ENCODE peak calls at places on chromosomes 3 and 15, in four cellular contexts. One of them, this sample, is unnamed.

GRCh38 chr15:23853291-23853690 is 166.2 kb upstream of the NDN start:
- DNase-seq in GM23338: no peak
- DNase-seq in pancreas: no peak
- DNase-seq in right lobe of liver: no peak
- DNase-seq in this sample: no peak

GRCh38 chr3:20511863-20512262 is 325.9 kb upstream of the SGO1 start:
- DNase-seq in GM23338: peak; percentile 83
- DNase-seq in pancreas: peak; percentile 10
- DNase-seq in right lobe of liver: no peak
- DNase-seq in this sample: no peak

GRCh38 chr15:78840661-78841060 is 29.4 kb upstream of the ADAMTS7 start:
- DNase-seq in pancreas: no peak
- DNase-seq in GM23338: no peak
- DNase-seq in right lobe of liver: no peak
- DNase-seq in this sample: no peak

GRCh38 chr3:49028673-49029562 is at the start of gene IMPDH2:
- DNase-seq in pancreas: peak; percentile 95
- DNase-seq in GM23338: peak; percentile 96
- DNase-seq in right lobe of liver: peak; percentile 94
- DNase-seq in this sample: peak; percentile 93

GRCh38 chr3:177351757-177352158 is 154.5 kb upstream of the TBL1XR1 start:
- DNase-seq in pancreas: no peak
- DNase-seq in GM23338: no peak
- DNase-seq in right lobe of liver: no peak
- DNase-seq in this sample: no peak

GRCh38 chr3:47452460-47453215 is 23.1 kb downstream of the SCAP start:
- DNase-seq in right lobe of liver: peak; percentile 34
- DNase-seq in GM23338: no peak
- DNase-seq in pancreas: peak; percentile 3
- DNase-seq in this sample: no peak

GRCh38 chr3:171614318-171614967 is 154.2 kb upstream of the TNIK start:
- DNase-seq in right lobe of liver: no peak
- DNase-seq in pancreas: peak; percentile 12
- DNase-seq in GM23338: peak; percentile 72
- DNase-seq in this sample: no peak

GRCh38 chr3:141371882-141372281 is 3.6 kb downstream of the ZBTB38 start:
- DNase-seq in pancreas: no peak
- DNase-seq in GM23338: no peak
- DNase-seq in right lobe of liver: no peak
- DNase-seq in this sample: no peak

GRCh38 chr15:49101536-49101935 is 53.9 kb downstream of the COPS2 start:
- DNase-seq in pancreas: no peak
- DNase-seq in right lobe of liver: no peak
- DNase-seq in GM23338: no peak
- DNase-seq in this sample: no peak

GRCh38 chr15:71201471-71201870 is 86.2 kb downstream of the THSD4 start:
- DNase-seq in GM23338: no peak
- DNase-seq in pancreas: no peak
- DNase-seq in right lobe of liver: no peak
- DNase-seq in this sample: peak; percentile 87

GRCh38 chr15:64865998-64866520 is 24.3 kb downstream of the PLEKHO2 start:
- DNase-seq in GM23338: peak; percentile 82
- DNase-seq in right lobe of liver: peak; percentile 75
- DNase-seq in pancreas: no peak
- DNase-seq in this sample: no peak

DNA sequence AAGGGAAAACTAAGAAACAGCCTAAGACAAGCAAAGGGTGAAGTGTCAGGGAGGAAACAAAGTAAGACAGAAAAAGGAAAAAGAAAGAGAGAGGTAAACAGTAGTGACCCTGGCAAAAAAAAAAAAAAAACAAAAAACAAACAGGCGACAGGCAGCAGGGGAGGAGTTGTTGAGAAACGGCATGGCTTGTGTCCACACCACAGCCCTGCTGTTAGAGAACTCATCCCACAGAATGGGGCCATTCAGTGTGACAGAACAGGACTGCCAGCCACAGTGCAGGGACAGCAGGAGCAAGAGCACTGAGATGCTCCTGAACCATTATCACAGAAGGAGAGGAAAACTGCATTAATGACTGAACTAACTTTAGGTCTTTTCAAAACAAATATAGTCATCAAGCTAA is 29.7 kb downstream of the MECOM start:
- DNase-seq in right lobe of liver: no peak
- DNase-seq in GM23338: no peak
- DNase-seq in pancreas: no peak
- DNase-seq in this sample: no peak
- H3K27ac ChIP-seq in right lobe of liver: no peak overlapping the region
- H3K27ac ChIP-seq in GM23338: no peak overlapping the region
- H3K27ac ChIP-seq in pancreas: no peak overlapping the region
- H3K27ac ChIP-seq in this sample: peak overlapping the region; percentile 53

GRCh38 chr3:32106132-32106928 is at the start of gene GPD1L:
- DNase-seq in pancreas: peak; percentile 98
- DNase-seq in GM23338: peak; percentile 96
- DNase-seq in right lobe of liver: peak; percentile 97
- DNase-seq in this sample: peak; percentile 94
- H3K27ac ChIP-seq in pancreas: peak within 1 kb of the TSS; percentile 67
- H3K27ac ChIP-seq in GM23338: no peak within 1 kb of the TSS
- H3K27ac ChIP-seq in right lobe of liver: no peak within 1 kb of the TSS
- H3K27ac ChIP-seq in this sample: peak within 1 kb of the TSS; percentile 92

GRCh38 chr3:126026761-126027160 is 57.2 kb downstream of the SLC41A3 start:
- DNase-seq in pancreas: no peak
- DNase-seq in GM23338: no peak
- DNase-seq in right lobe of liver: no peak
- DNase-seq in this sample: no peak
- H3K27ac ChIP-seq in pancreas: no peak overlapping the region
- H3K27ac ChIP-seq in GM23338: no peak overlapping the region
- H3K27ac ChIP-seq in right lobe of liver: no peak overlapping the region
- H3K27ac ChIP-seq in this sample: no peak overlapping the region

DNA sequence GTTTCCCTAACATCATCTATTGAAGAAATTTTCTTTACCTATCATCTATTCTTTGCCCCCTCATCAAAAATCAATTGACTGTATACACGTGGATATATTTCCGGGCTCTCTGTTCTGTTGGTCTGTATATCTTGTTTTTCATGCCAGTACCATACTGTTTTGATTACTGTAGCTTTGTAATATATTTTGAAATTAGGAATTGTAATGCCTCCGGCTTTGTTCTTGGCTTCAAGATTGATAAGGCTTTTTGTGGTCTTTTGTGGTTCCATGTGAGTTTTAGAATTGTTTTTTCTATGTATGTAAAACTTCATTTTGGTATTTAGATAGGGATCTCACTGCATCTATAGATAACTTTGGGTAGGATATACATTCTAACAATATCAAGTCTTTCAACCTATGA is 454.4 kb downstream of the LPP start:
- DNase-seq in GM23338: no peak
- DNase-seq in right lobe of liver: no peak
- DNase-seq in pancreas: no peak
- DNase-seq in this sample: no peak
- H3K27ac ChIP-seq in GM23338: no peak overlapping the region
- H3K27ac ChIP-seq in right lobe of liver: no peak overlapping the region
- H3K27ac ChIP-seq in pancreas: no peak overlapping the region
- H3K27ac ChIP-seq in this sample: no peak overlapping the region

GRCh38 chr3:194687638-194688206 is 2.0 kb downstream of the FAM43A start:
- DNase-seq in right lobe of liver: peak; percentile 75
- DNase-seq in pancreas: peak; percentile 57
- DNase-seq in GM23338: peak; percentile 91
- DNase-seq in this sample: peak; percentile 75

GRCh38 chr3:194688946-194689345 is 3.3 kb downstream of the FAM43A start:
- DNase-seq in pancreas: no peak
- DNase-seq in right lobe of liver: no peak
- DNase-seq in GM23338: no peak
- DNase-seq in this sample: no peak

GRCh38 chr3:194689493-194689901 is 3.8 kb downstream of the FAM43A start:
- DNase-seq in pancreas: no peak
- DNase-seq in right lobe of liver: no peak
- DNase-seq in GM23338: no peak
- DNase-seq in this sample: no peak

GRCh38 chr3:194686816-194687637 is 1.3 kb downstream of the FAM43A start:
- DNase-seq in right lobe of liver: no peak
- DNase-seq in GM23338: peak; percentile 76
- DNase-seq in pancreas: peak; percentile 23
- DNase-seq in this sample: peak; percentile 35

DNA sequence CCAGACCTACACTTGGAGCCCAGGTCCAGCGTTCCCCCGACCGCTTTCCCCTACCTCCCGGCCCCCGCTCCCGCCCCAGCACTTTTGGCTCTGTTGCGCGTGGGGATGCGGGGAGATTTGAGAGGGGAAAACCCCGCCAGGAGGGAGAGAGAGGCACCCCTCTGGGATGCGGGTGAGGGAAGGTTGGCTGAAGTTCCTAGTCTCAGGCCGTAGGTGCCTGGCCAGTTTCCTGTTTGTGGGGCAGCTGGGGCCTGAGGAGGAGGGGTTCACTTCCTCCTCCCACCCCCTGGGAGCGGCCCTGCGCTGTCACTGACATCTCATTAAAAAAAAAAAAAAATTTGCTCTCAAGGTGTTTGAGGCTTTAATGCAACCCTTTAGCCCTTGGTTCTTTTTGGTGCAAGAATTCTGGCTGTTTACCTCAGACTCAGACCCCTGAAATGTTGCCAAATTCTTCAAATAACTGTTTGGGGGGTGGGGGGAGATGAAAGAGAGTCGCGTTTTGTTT is 2.6 kb downstream of the FAM43A start:
- DNase-seq in right lobe of liver: no peak
- DNase-seq in pancreas: no peak
- DNase-seq in GM23338: peak; percentile 75
- DNase-seq in this sample: no peak
- H3K27ac ChIP-seq in right lobe of liver: peak overlapping the region; percentile 39
- H3K27ac ChIP-seq in pancreas: no peak overlapping the region
- H3K27ac ChIP-seq in GM23338: no peak overlapping the region
- H3K27ac ChIP-seq in this sample: peak overlapping the region; percentile 92